ENCODE peak calls at places on chromosome 18, in six cellular contexts. T, N, I, A, X and R are unnamed samples.

GRCh38 chr18:23532848-23533247 is 29.5 kb downstream of the RMC1 start:
- DNase-seq in T (no peak), N (no peak), I (no peak), A (no peak), X (peak; percentile 28), R (no peak)

GRCh38 chr18:31819106-31819924 is 58.6 kb upstream of the SLC25A52 start:
- DNase-seq in T (peak; percentile 28), N (no peak), I (peak; percentile 49), A (no peak), X (peak; percentile 68), R (peak; percentile 46)

GRCh38 chr18:57813245-57813644 is 10.1 kb upstream of the ATP8B1 start:
- DNase-seq in T (no peak), N (no peak), I (peak; percentile 98), A (no peak), X (peak; percentile 79), R (no peak)

GRCh38 chr18:33578371-33579146 is 540 bp downstream of the ASXL3 start:
- DNase-seq in T (no peak), N (peak; percentile 22), I (no peak), A (peak; percentile 18), X (no peak), R (peak; percentile 74)

GRCh38 chr18:46070683-46071614 is 1.1 kb downstream of the PSTPIP2 start:
- DNase-seq in T (no peak), N (no peak), I (no peak), A (no peak), X (no peak), R (no peak)

GRCh38 chr18:61738488-61738887 is 154.3 kb downstream of the RNF152 start:
- DNase-seq in T (peak; percentile 61), N (no peak), I (peak; percentile 40), A (no peak), X (peak; percentile 49), R (no peak)

GRCh38 chr18:5556317-5556974 is 12.6 kb upstream of the EPB41L3 start:
- DNase-seq in T (peak; percentile 50), N (no peak), I (peak; percentile 5), A (no peak), X (peak; percentile 71), R (no peak)

GRCh38 chr18:48374423-48375149 is 34.6 kb downstream of the ZBTB7C start:
- DNase-seq in T (no peak), N (no peak), I (no peak), A (no peak), X (peak; percentile 59), R (no peak)

GRCh38 chr18:23825978-23826405 is 136.7 kb downstream of the LAMA3 start:
- DNase-seq in T (peak; percentile 98), N (no peak), I (peak; percentile 95), A (peak; percentile 48), X (peak; percentile 95), R (no peak)

GRCh38 chr18:9803698-9804516 is 81.9 kb upstream of the TXNDC2 start:
- DNase-seq in T (no peak), N (no peak), I (no peak), A (peak; percentile 25), X (peak; percentile 43), R (no peak)

GRCh38 chr18:28961669-28962228 is 784.8 kb upstream of the CDH2 start:
- DNase-seq in T (peak; percentile 14), N (no peak), I (peak; percentile 37), A (no peak), X (peak; percentile 26), R (peak; percentile 72)

GRCh38 chr18:6058941-6059340 is 163.6 kb upstream of the TMEM200C start:
- DNase-seq in T (peak; percentile 9), N (no peak), I (peak; percentile 72), A (no peak), X (peak; percentile 23), R (no peak)